ENCODE peak calls at places on chromosomes 6 and 20, in eight cellular contexts. L is neural progenitor cell, B is HCT116, J is MM.1S, T is GM23338, Q is SK-N-SH, W is hepatocyte, I is PC-3. A is an unnamed sample.

GRCh38 chr6:92541457-92542060 is 877.8 kb downstream of the EPHA7 start:
- DNase-seq in J (no peak), L (no peak), T (no peak), Q (no peak), I (no peak), B (no peak), W (no peak), A (no peak)

GRCh38 chr20:47686545-47686944 is 98.7 kb downstream of the SULF2 start:
- DNase-seq in B (no peak), W (peak; percentile 63), T (no peak), Q (no peak), L (no peak), I (no peak), J (no peak), A (no peak)

GRCh38 chr6:33392168-33392947 is 735 bp downstream of the KIFC1 start:
- DNase-seq in L (peak; percentile 28), I (peak; percentile 16), J (peak; percentile 26), T (peak; percentile 21), B (no peak), Q (no peak), W (no peak), A (no peak)

GRCh38 chr20:51735728-51736600 is 32.2 kb downstream of the ATP9A start:
- DNase-seq in J (no peak), I (peak; percentile 17), B (no peak), W (no peak), Q (no peak), T (no peak), L (no peak), A (no peak)

GRCh38 chr6:1856381-1856780 is 246.7 kb downstream of the FOXC1 start:
- DNase-seq in T (no peak), W (peak; percentile 58), L (no peak), Q (peak; percentile 48), J (peak; percentile 63), B (no peak), I (no peak), A (peak; percentile 2)

GRCh38 chr6:27078734-27079357 is 168.7 kb upstream of the PRSS16 start:
- DNase-seq in Q (peak; percentile 52), J (peak; percentile 78), L (peak; percentile 75), T (peak; percentile 89), B (peak; percentile 52), W (peak; percentile 72), I (peak; percentile 73), A (peak; percentile 80)

GRCh38 chr6:96702626-96703025 is 134.7 kb downstream of the GPR63 start:
- DNase-seq in W (no peak), Q (no peak), L (no peak), T (no peak), J (no peak), B (no peak), I (no peak), A (no peak)

GRCh38 chr6:154805288-154805911 is 72.2 kb downstream of the SCAF8 start:
- DNase-seq in I (peak; percentile 41), Q (peak; percentile 47), L (peak; percentile 16), W (peak; percentile 54), T (peak; percentile 34), B (peak; percentile 31), J (peak; percentile 35), A (peak; percentile 72)

GRCh38 chr6:16720861-16721260 is 40.4 kb downstream of the ATXN1 start:
- DNase-seq in B (no peak), J (no peak), I (no peak), W (no peak), T (no peak), L (no peak), Q (no peak), A (no peak)

GRCh38 chr6:43973351-43973750 is 153.9 kb downstream of the MRPL14 start:
- DNase-seq in T (no peak), J (no peak), I (peak; percentile 32), B (no peak), Q (no peak), W (no peak), L (no peak), A (peak; percentile 38)

GRCh38 chr20:46252352-46253091 is 55.8 kb downstream of the CDH22 start:
- DNase-seq in I (no peak), B (no peak), W (no peak), J (no peak), T (no peak), L (no peak), Q (no peak), A (no peak)

GRCh38 chr20:46251211-46251673 is 57.1 kb downstream of the CDH22 start:
- DNase-seq in W (peak; percentile 30), T (peak; percentile 78), L (peak; percentile 83), I (no peak), Q (no peak), B (no peak), J (no peak), A (peak; percentile 15)

GRCh38 chr20:46255440-46256104 is 52.7 kb downstream of the CDH22 start:
- DNase-seq in I (peak; percentile 97), Q (peak; percentile 68), T (no peak), L (no peak), W (peak; percentile 75), B (peak; percentile 69), J (peak; percentile 39), A (no peak)

GRCh38 chr20:46250772-46251171 is 57.5 kb downstream of the CDH22 start:
- DNase-seq in W (no peak), J (no peak), T (no peak), B (no peak), L (no peak), Q (no peak), I (no peak), A (no peak)

GRCh38 chr20:46253391-46253790 is 54.9 kb downstream of the CDH22 start:
- DNase-seq in Q (peak; percentile 83), B (peak; percentile 26), W (no peak), T (peak; percentile 66), I (peak; percentile 58), L (peak; percentile 64), J (no peak), A (peak; percentile 22)
- H3K27me3 ChIP-seq in Q (no peaks in the 10 kb centered on the region), B (no peaks in the 10 kb centered on the region), W (peaks cover 59% of the 10 kb centered on the region), T (peaks cover 38% of the 10 kb centered on the region), I (peaks cover 14% of the 10 kb centered on the region), L (peaks cover 75% of the 10 kb centered on the region), J (peaks cover 81% of the 10 kb centered on the region), A (peaks cover 45% of the 10 kb centered on the region)

GRCh38 chr20:45066372-45066771 is 34.6 kb downstream of the KCNS1 start:
- DNase-seq in T (no peak), B (no peak), I (no peak), J (no peak), L (no peak), W (no peak), Q (no peak), A (no peak)
- TF ChIP-seq EZH2phosphoT487 in T (no peak), B (no peak), I (no peak), J (no peak), L (no peak), W (no peak), Q (no peak), A (no peak)

GRCh38 chr6:135837735-135838449 is 13.6 kb upstream of the PDE7B start:
- DNase-seq in J (no peak), T (no peak), Q (no peak), B (no peak), W (no peak), L (no peak), I (no peak), A (no peak)
- H3K27me3 ChIP-seq in J (no peaks in the 10 kb centered on the region), T (no peaks in the 10 kb centered on the region), Q (no peaks in the 10 kb centered on the region), B (no peaks in the 10 kb centered on the region), W (peaks cover 11% of the 10 kb centered on the region), L (no peaks in the 10 kb centered on the region), I (no peaks in the 10 kb centered on the region), A (no peaks in the 10 kb centered on the region)

DNA sequence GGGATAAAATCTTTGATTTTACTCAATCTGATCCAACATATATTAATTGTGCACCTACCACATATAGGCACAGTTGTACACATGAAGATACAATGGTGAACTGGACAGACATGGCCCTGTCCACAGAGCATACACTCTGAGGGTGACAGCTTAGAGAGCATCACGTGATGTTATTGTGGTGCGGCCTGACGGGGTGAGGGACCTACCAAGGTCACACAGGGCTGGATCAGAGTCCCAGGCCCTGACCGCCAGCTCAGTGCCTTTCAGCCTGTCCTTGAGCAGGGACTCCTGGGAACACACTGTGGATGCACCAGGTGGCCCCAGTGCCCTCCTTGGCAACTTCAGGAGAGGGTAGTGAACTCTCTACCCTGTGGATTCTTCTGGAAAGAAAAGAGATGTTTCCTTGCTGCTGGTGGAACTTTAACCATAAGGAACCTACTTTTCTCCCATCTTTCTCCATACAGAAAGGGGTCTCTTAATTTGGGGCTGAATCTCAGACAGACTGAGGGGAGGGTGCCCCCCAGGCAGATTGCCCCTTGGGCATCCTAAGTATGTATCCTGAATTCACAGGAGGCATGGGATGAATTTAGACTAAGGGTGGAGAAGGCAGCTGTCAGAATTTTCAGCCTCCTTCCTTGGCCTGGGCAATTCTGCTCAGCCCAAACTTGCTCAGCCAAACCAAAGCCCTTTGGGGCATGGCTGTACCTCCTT is 26.5 kb downstream of the PCK1 start:
- DNase-seq in T (no peak), Q (no peak), B (no peak), J (no peak), W (no peak), I (no peak), L (no peak), A (no peak)
- TF ChIP-seq EZH2phosphoT487 in T (no peak), Q (no peak), B (no peak), J (no peak), W (no peak), I (no peak), L (no peak), A (no peak)

DNA sequence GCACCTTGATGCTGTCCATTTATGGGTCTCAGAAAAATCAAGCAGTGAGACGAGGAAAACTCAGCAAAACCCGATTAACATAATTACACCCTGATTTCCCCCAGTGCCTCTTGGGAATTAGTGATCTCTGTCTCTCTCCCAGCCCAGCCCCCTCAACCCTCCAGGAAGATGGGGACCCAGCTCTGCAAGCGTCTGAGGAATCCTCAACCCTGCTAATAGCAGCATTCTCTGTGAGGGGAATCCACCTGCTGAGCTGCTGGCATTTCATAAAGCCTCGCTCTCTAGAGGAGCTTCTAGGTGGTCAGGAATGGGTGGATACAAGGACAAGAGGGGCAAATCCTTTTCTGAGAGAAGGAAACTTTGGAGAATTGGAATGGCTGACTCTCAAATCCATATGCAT is 13.9 kb downstream of the NR2E1 start:
- DNase-seq in L (peak; percentile 61), J (no peak), I (no peak), W (no peak), T (peak; percentile 83), Q (no peak), B (no peak), A (no peak)
- H3K27me3 ChIP-seq in L (peaks cover 71% of the 10 kb centered on the region), J (peaks cover 3% of the 10 kb centered on the region), I (no peaks in the 10 kb centered on the region), W (peaks cover 77% of the 10 kb centered on the region), T (peaks cover 57% of the 10 kb centered on the region), Q (peaks cover 4% of the 10 kb centered on the region), B (no peaks in the 10 kb centered on the region), A (peaks cover 76% of the 10 kb centered on the region)

GRCh38 chr6:17986656-17987575 is 519 bp downstream of the KIF13A start:
- DNase-seq in I (peak; percentile 58), Q (peak; percentile 83), T (peak; percentile 84), B (no peak), L (peak; percentile 42), W (peak; percentile 77), J (peak; percentile 6), A (peak; percentile 76)
- TF ChIP-seq EZH2phosphoT487 in I (no peak), Q (no peak), T (no peak), B (no peak), L (no peak), W (no peak), J (no peak), A (no peak)